ENCODE peak calls at places on chromosomes 12 and 14, in eight cellular contexts. One of them, this sample, is unnamed.

GRCh38 chr14:88164906-88165534 is 158.0 kb downstream of the KCNK10 start:
- DNase-seq in endothelial cell of umbilical vein: no peak
- DNase-seq in breast epithelium: no peak
- DNase-seq in upper lobe of right lung: no peak
- DNase-seq in SK-N-SH: no peak
- DNase-seq in IMR-90: no peak
- DNase-seq in AG04449: no peak
- DNase-seq in HFF-Myc: no peak
- DNase-seq in this sample: no peak

GRCh38 chr14:90522585-90523191 is 125.9 kb downstream of the CALM1 start:
- DNase-seq in breast epithelium: peak; percentile 81
- DNase-seq in HFF-Myc: no peak
- DNase-seq in SK-N-SH: peak; percentile 93
- DNase-seq in AG04449: no peak
- DNase-seq in upper lobe of right lung: no peak
- DNase-seq in IMR-90: no peak
- DNase-seq in endothelial cell of umbilical vein: no peak
- DNase-seq in this sample: no peak

GRCh38 chr12:55703976-55704761 is 3.5 kb downstream of the ITGA7 start:
- DNase-seq in HFF-Myc: no peak
- DNase-seq in endothelial cell of umbilical vein: no peak
- DNase-seq in AG04449: no peak
- DNase-seq in upper lobe of right lung: no peak
- DNase-seq in SK-N-SH: no peak
- DNase-seq in breast epithelium: no peak
- DNase-seq in IMR-90: peak; percentile 35
- DNase-seq in this sample: no peak

GRCh38 chr12:26701604-26702215 is 131.3 kb downstream of the ITPR2 start:
- DNase-seq in SK-N-SH: peak; percentile 19
- DNase-seq in HFF-Myc: no peak
- DNase-seq in IMR-90: peak; percentile 70
- DNase-seq in endothelial cell of umbilical vein: peak; percentile 65
- DNase-seq in upper lobe of right lung: no peak
- DNase-seq in AG04449: no peak
- DNase-seq in breast epithelium: no peak
- DNase-seq in this sample: peak; percentile 20

GRCh38 chr12:16120027-16120426 is 157.5 kb downstream of the SLC15A5 start:
- DNase-seq in IMR-90: no peak
- DNase-seq in endothelial cell of umbilical vein: no peak
- DNase-seq in upper lobe of right lung: no peak
- DNase-seq in SK-N-SH: no peak
- DNase-seq in AG04449: no peak
- DNase-seq in HFF-Myc: no peak
- DNase-seq in breast epithelium: no peak
- DNase-seq in this sample: no peak

GRCh38 chr12:121964813-121965643 is 46.6 kb downstream of the CFAP251 start:
- DNase-seq in endothelial cell of umbilical vein: peak; percentile 43
- DNase-seq in breast epithelium: no peak
- DNase-seq in upper lobe of right lung: no peak
- DNase-seq in AG04449: peak; percentile 60
- DNase-seq in HFF-Myc: peak; percentile 29
- DNase-seq in IMR-90: peak; percentile 61
- DNase-seq in SK-N-SH: peak; percentile 51
- DNase-seq in this sample: peak; percentile 86

GRCh38 chr14:67359319-67359774 is 257 bp downstream of the ATP6V1D start:
- DNase-seq in IMR-90: peak; percentile 63
- DNase-seq in upper lobe of right lung: no peak
- DNase-seq in AG04449: no peak
- DNase-seq in breast epithelium: no peak
- DNase-seq in HFF-Myc: no peak
- DNase-seq in endothelial cell of umbilical vein: no peak
- DNase-seq in SK-N-SH: no peak
- DNase-seq in this sample: no peak

GRCh38 chr14:38139926-38140325 is 67.8 kb upstream of the SSTR1 start:
- DNase-seq in SK-N-SH: no peak
- DNase-seq in HFF-Myc: no peak
- DNase-seq in endothelial cell of umbilical vein: no peak
- DNase-seq in AG04449: no peak
- DNase-seq in upper lobe of right lung: no peak
- DNase-seq in breast epithelium: no peak
- DNase-seq in IMR-90: no peak
- DNase-seq in this sample: no peak

GRCh38 chr14:69518341-69519101 is 34.0 kb downstream of the PLEKHD1 start:
- DNase-seq in HFF-Myc: no peak
- DNase-seq in SK-N-SH: no peak
- DNase-seq in IMR-90: no peak
- DNase-seq in AG04449: no peak
- DNase-seq in endothelial cell of umbilical vein: no peak
- DNase-seq in breast epithelium: no peak
- DNase-seq in upper lobe of right lung: peak; percentile 70
- DNase-seq in this sample: peak; percentile 49

GRCh38 chr12:63897931-63898330 is 53.4 kb downstream of the SRGAP1 start:
- DNase-seq in IMR-90: no peak
- DNase-seq in upper lobe of right lung: no peak
- DNase-seq in breast epithelium: no peak
- DNase-seq in AG04449: no peak
- DNase-seq in HFF-Myc: no peak
- DNase-seq in SK-N-SH: no peak
- DNase-seq in endothelial cell of umbilical vein: peak; percentile 92
- DNase-seq in this sample: no peak

GRCh38 chr14:88983755-88984154 is 159.3 kb downstream of the TTC8 start:
- DNase-seq in AG04449: peak; percentile 68
- DNase-seq in endothelial cell of umbilical vein: no peak
- DNase-seq in HFF-Myc: peak; percentile 79
- DNase-seq in upper lobe of right lung: no peak
- DNase-seq in IMR-90: peak; percentile 97
- DNase-seq in breast epithelium: no peak
- DNase-seq in SK-N-SH: no peak
- DNase-seq in this sample: peak; percentile 73

GRCh38 chr12:76942276-76942675 is 63.5 kb upstream of the CSRP2 start:
- DNase-seq in IMR-90: peak; percentile 69
- DNase-seq in HFF-Myc: no peak
- DNase-seq in upper lobe of right lung: no peak
- DNase-seq in endothelial cell of umbilical vein: no peak
- DNase-seq in breast epithelium: no peak
- DNase-seq in AG04449: peak; percentile 45
- DNase-seq in SK-N-SH: no peak
- DNase-seq in this sample: peak; percentile 18

GRCh38 chr14:73236752-73237218 is 521 bp upstream of the PAPLN start:
- DNase-seq in endothelial cell of umbilical vein: no peak
- DNase-seq in breast epithelium: no peak
- DNase-seq in AG04449: no peak
- DNase-seq in HFF-Myc: no peak
- DNase-seq in upper lobe of right lung: no peak
- DNase-seq in SK-N-SH: no peak
- DNase-seq in IMR-90: no peak
- DNase-seq in this sample: no peak

GRCh38 chr14:100071545-100071944 is 6.3 kb downstream of the EVL start:
- DNase-seq in upper lobe of right lung: no peak
- DNase-seq in breast epithelium: no peak
- DNase-seq in HFF-Myc: no peak
- DNase-seq in AG04449: no peak
- DNase-seq in SK-N-SH: no peak
- DNase-seq in endothelial cell of umbilical vein: no peak
- DNase-seq in IMR-90: no peak
- DNase-seq in this sample: no peak

GRCh38 chr12:131102991-131103609 is 149.4 kb downstream of the ADGRD1 start:
- DNase-seq in breast epithelium: no peak
- DNase-seq in IMR-90: no peak
- DNase-seq in HFF-Myc: no peak
- DNase-seq in endothelial cell of umbilical vein: no peak
- DNase-seq in SK-N-SH: no peak
- DNase-seq in upper lobe of right lung: peak; percentile 57
- DNase-seq in AG04449: no peak
- DNase-seq in this sample: no peak

GRCh38 chr12:6604254-6605029 is 2.7 kb downstream of the CHD4 start:
- DNase-seq in IMR-90: no peak
- DNase-seq in SK-N-SH: no peak
- DNase-seq in HFF-Myc: no peak
- DNase-seq in breast epithelium: no peak
- DNase-seq in AG04449: no peak
- DNase-seq in endothelial cell of umbilical vein: no peak
- DNase-seq in upper lobe of right lung: no peak
- DNase-seq in this sample: no peak

GRCh38 chr12:6605425-6606330 is 1.5 kb downstream of the CHD4 start:
- DNase-seq in upper lobe of right lung: no peak
- DNase-seq in breast epithelium: peak; percentile 37
- DNase-seq in endothelial cell of umbilical vein: peak; percentile 15
- DNase-seq in HFF-Myc: no peak
- DNase-seq in SK-N-SH: peak; percentile 45
- DNase-seq in IMR-90: peak; percentile 37
- DNase-seq in AG04449: no peak
- DNase-seq in this sample: no peak

GRCh38 chr12:6608592-6609311 is 1.6 kb upstream of the CHD4 start:
- DNase-seq in upper lobe of right lung: peak; percentile 82
- DNase-seq in SK-N-SH: no peak
- DNase-seq in breast epithelium: no peak
- DNase-seq in HFF-Myc: no peak
- DNase-seq in AG04449: no peak
- DNase-seq in endothelial cell of umbilical vein: no peak
- DNase-seq in IMR-90: no peak
- DNase-seq in this sample: no peak

GRCh38 chr12:6606331-6607131 is 648 bp downstream of the CHD4 start:
- DNase-seq in endothelial cell of umbilical vein: peak; percentile 40
- DNase-seq in upper lobe of right lung: peak; percentile 88
- DNase-seq in AG04449: no peak
- DNase-seq in HFF-Myc: no peak
- DNase-seq in IMR-90: peak; percentile 23
- DNase-seq in breast epithelium: peak; percentile 48
- DNase-seq in SK-N-SH: peak; percentile 72
- DNase-seq in this sample: no peak

DNA sequence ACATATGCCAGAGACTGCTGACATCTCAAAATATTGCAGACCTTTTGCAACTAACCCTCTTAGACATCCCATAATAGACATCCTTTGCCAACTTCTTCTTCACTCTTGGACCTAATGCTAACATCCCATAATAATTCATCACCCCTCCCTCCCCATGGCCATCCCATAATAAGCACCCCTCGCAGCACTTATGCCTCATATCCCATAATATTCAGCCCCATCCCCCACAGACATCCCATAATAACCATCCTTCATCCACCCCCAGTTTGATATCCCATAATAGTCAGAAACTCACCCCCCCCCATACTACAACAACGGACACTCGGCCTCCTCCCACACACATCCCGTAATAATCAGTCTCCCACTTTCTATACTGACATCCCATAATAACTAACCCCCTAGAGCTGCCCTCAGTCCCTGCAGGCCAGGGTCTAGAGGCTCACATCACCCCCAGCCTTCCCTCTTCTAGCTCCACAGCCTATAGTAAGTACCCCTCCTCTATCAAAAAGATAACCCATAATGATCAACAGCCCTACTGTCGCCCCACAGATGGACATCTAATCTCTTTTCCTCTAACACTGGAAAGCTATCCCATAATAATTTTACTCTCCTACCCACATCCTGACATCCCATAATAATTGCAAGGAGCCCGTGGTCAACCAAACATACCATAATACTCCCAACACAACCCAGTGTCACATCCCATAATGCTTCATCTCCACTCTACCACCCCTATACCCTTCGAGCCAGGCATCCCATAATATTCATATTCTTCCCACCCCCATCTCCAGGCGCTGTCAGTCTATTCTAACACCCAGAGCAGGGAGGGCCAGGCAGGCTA is 792 bp upstream of the CHD4 start:
- DNase-seq in breast epithelium: peak; percentile 71
- DNase-seq in upper lobe of right lung: no peak
- DNase-seq in SK-N-SH: peak; percentile 66
- DNase-seq in IMR-90: peak; percentile 25
- DNase-seq in AG04449: no peak
- DNase-seq in HFF-Myc: peak; percentile 54
- DNase-seq in endothelial cell of umbilical vein: peak; percentile 42
- DNase-seq in this sample: no peak
- H3K4me3 ChIP-seq in breast epithelium: peak overlapping the region; percentile 99
- H3K4me3 ChIP-seq in upper lobe of right lung: no peak overlapping the region
- H3K4me3 ChIP-seq in SK-N-SH: no peak overlapping the region
- H3K4me3 ChIP-seq in IMR-90: no peak overlapping the region
- H3K4me3 ChIP-seq in AG04449: no peak overlapping the region
- H3K4me3 ChIP-seq in HFF-Myc: no peak overlapping the region
- H3K4me3 ChIP-seq in endothelial cell of umbilical vein: no peak overlapping the region
- H3K4me3 ChIP-seq in this sample: no peak overlapping the region

GRCh38 chr12:54285150-54286041 is 4.9 kb downstream of the HNRNPA1 start:
- DNase-seq in endothelial cell of umbilical vein: no peak
- DNase-seq in breast epithelium: no peak
- DNase-seq in HFF-Myc: no peak
- DNase-seq in upper lobe of right lung: no peak
- DNase-seq in SK-N-SH: no peak
- DNase-seq in IMR-90: no peak
- DNase-seq in AG04449: no peak
- DNase-seq in this sample: no peak
- TF ChIP-seq CTCF in endothelial cell of umbilical vein: peak; percentile 3
- TF ChIP-seq CTCF in breast epithelium: no peak
- TF ChIP-seq CTCF in HFF-Myc: no peak
- TF ChIP-seq CTCF in upper lobe of right lung: peak; percentile 23
- TF ChIP-seq CTCF in SK-N-SH: peak; percentile 54
- TF ChIP-seq CTCF in IMR-90: peak; percentile 41
- TF ChIP-seq CTCF in AG04449: no peak
- TF ChIP-seq CTCF in this sample: peak; percentile 26

GRCh38 chr12:89250648-89251047 is 101.7 kb downstream of the DUSP6 start:
- DNase-seq in endothelial cell of umbilical vein: no peak
- DNase-seq in HFF-Myc: no peak
- DNase-seq in upper lobe of right lung: no peak
- DNase-seq in IMR-90: peak; percentile 25
- DNase-seq in AG04449: no peak
- DNase-seq in SK-N-SH: no peak
- DNase-seq in breast epithelium: no peak
- DNase-seq in this sample: no peak
- H3K4me3 ChIP-seq in endothelial cell of umbilical vein: no peak overlapping the region
- H3K4me3 ChIP-seq in HFF-Myc: no peak overlapping the region
- H3K4me3 ChIP-seq in upper lobe of right lung: no peak overlapping the region
- H3K4me3 ChIP-seq in IMR-90: no peak overlapping the region
- H3K4me3 ChIP-seq in AG04449: no peak overlapping the region
- H3K4me3 ChIP-seq in SK-N-SH: no peak overlapping the region
- H3K4me3 ChIP-seq in breast epithelium: no peak overlapping the region
- H3K4me3 ChIP-seq in this sample: no peak overlapping the region

DNA sequence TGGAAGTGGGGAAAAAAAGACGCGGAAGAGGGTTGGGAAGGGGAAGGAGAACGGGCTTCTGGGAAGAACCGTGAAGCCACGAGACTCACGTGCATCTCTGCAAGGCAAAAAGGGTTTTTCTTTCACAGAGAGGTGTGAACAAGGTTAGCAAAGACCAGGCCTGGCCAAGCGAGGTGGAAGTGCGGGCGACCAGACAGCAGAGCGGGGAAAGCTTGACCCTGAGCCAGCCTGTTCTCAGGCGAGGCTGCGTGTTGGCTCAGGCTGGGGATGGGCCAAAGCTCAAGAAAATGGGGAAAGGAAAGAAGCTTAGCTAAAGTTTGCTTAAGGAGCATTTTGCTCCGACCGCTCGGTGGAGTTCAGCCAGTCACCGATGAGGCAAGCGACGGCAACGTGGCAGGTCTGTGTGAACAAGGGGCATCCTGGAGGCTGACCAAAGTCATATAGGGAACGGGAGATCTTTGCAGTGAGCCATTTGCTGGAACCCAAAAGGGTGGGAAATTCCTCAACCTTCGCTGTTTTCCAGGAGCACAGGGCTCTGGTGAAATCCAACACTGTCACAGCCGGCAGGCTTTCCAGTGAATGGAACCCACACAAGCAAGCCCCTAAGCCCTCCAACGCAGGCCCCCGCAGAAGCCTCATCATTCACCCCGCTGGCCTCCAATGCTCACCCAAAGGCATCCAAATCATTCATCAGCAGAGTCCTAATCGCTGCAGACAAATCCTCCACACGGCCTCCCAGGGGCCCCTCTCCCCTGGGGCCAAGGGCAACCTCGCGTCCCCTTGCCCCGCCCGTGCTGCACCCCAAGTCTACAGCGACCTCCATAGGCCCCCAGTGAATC is 793 bp downstream of the ZNF605 start:
- DNase-seq in endothelial cell of umbilical vein: peak; percentile 60
- DNase-seq in IMR-90: peak; percentile 67
- DNase-seq in AG04449: peak; percentile 9
- DNase-seq in HFF-Myc: peak; percentile 14
- DNase-seq in SK-N-SH: no peak
- DNase-seq in upper lobe of right lung: peak; percentile 72
- DNase-seq in breast epithelium: no peak
- DNase-seq in this sample: peak; percentile 25
- TF ChIP-seq CTCF in endothelial cell of umbilical vein: no peak
- TF ChIP-seq CTCF in IMR-90: no peak
- TF ChIP-seq CTCF in AG04449: no peak
- TF ChIP-seq CTCF in HFF-Myc: no peak
- TF ChIP-seq CTCF in SK-N-SH: no peak
- TF ChIP-seq CTCF in upper lobe of right lung: no peak
- TF ChIP-seq CTCF in breast epithelium: no peak
- TF ChIP-seq CTCF in this sample: no peak

This sample was measured in AG09309.